ENCODE peak calls at places on chromosomes 1 and 21, in seven cellular contexts. T is epithelial cell of prostate, W is cardiac muscle cell, D is COR-L47, M is NCI-H2171 treated with DMSO at 0.1 percent for 48 hours, R is GM20000, C is HEK293T. Y is an unnamed sample.

GRCh38 chr1:241950390-241950789 is 7.2 kb upstream of the BECN2 start:
- DNase-seq in T (no peak), W (no peak), D (no peak), M (no peak), R (no peak), C (no peak), Y (no peak)

GRCh38 chr1:119721933-119722332 is 10.2 kb downstream of the PHGDH start:
- DNase-seq in T (no peak), W (no peak), D (no peak), M (no peak), R (no peak), C (no peak), Y (no peak)

GRCh38 chr1:67840449-67840848 is 7.2 kb upstream of the GNG12 start:
- DNase-seq in T (no peak), W (peak; percentile 94), D (no peak), M (no peak), R (no peak), C (no peak), Y (no peak)

GRCh38 chr1:67889940-67890567 is 56.8 kb upstream of the GNG12 start:
- DNase-seq in T (peak; percentile 33), W (peak; percentile 86), D (no peak), M (no peak), R (no peak), C (no peak), Y (no peak)

GRCh38 chr21:45506836-45507522 is 35.3 kb downstream of the SLC19A1 start:
- DNase-seq in T (no peak), W (no peak), D (peak; percentile 65), M (no peak), R (no peak), C (no peak), Y (no peak)

GRCh38 chr1:74733616-74734484 is 898 bp downstream of the TYW3 start:
- DNase-seq in T (peak; percentile 27), W (peak; percentile 81), D (peak; percentile 64), M (peak; percentile 84), R (peak; percentile 53), C (peak; percentile 63), Y (peak; percentile 15)

GRCh38 chr1:40784141-40784770 is 669 bp downstream of the KCNQ4 start:
- DNase-seq in T (no peak), W (no peak), D (no peak), M (no peak), R (peak; percentile 70), C (peak; percentile 47), Y (no peak)

GRCh38 chr1:108151548-108151947 is 48.6 kb downstream of the SLC25A24 start:
- DNase-seq in T (no peak), W (no peak), D (no peak), M (no peak), R (no peak), C (no peak), Y (no peak)

GRCh38 chr1:3438661-3439180 is 15.7 kb upstream of the ARHGEF16 start:
- DNase-seq in T (no peak), W (no peak), D (no peak), M (no peak), R (no peak), C (no peak), Y (no peak)